ENCODE peak calls at places on chromosomes 4 and X, in six cellular contexts. T, G, V, Z, B and D are unnamed samples.

GRCh38 chr4:83128235-83128929 is 13.9 kb upstream of the PLAC8 start:
- DNase-seq in T (no peak), G (no peak), V (no peak), Z (peak; percentile 42), B (peak; percentile 90), D (no peak)

GRCh38 chr4:93416337-93417102 is 412.0 kb upstream of the ATOH1 start:
- DNase-seq in T (no peak), G (peak; percentile 7), V (no peak), Z (no peak), B (peak; percentile 49), D (no peak)

GRCh38 chr4:133355636-133356035 is 206.5 kb downstream of the PCDH10 start:
- DNase-seq in T (no peak), G (no peak), V (no peak), Z (no peak), B (no peak), D (no peak)

GRCh38 chr4:31051565-31051964 is 331.4 kb downstream of the PCDH7 start:
- DNase-seq in T (no peak), G (no peak), V (no peak), Z (no peak), B (peak; percentile 18), D (no peak)

GRCh38 chr4:6160536-6160935 is 39.8 kb downstream of the JAKMIP1 start:
- DNase-seq in T (no peak), G (no peak), V (no peak), Z (no peak), B (no peak), D (no peak)

GRCh38 chr4:76256968-76257367 is 5.4 kb downstream of the FAM47E start:
- DNase-seq in T (no peak), G (no peak), V (no peak), Z (no peak), B (no peak), D (no peak)

GRCh38 chr4:3343358-3343757 is 50.5 kb downstream of the RGS12 start:
- DNase-seq in T (no peak), G (no peak), V (no peak), Z (no peak), B (no peak), D (no peak)

GRCh38 chrX:25442501-25442900 is 426.7 kb upstream of the ARX start:
- DNase-seq in T (no peak), G (no peak), V (no peak), Z (no peak), B (no peak), D (no peak)

GRCh38 chrX:39984191-39984956 is 113.4 kb downstream of the BCOR start:
- DNase-seq in T (no peak), G (no peak), V (no peak), Z (peak; percentile 15), B (peak; percentile 48), D (no peak)

GRCh38 chrX:38500886-38501285 is 60.5 kb upstream of the TSPAN7 start:
- DNase-seq in T (no peak), G (no peak), V (no peak), Z (no peak), B (no peak), D (no peak)

GRCh38 chr4:151315212-151315886 is 10.1 kb downstream of the SH3D19 start:
- DNase-seq in T (no peak), G (no peak), V (no peak), Z (no peak), B (no peak), D (no peak)

GRCh38 chr4:108881190-108881589 is 118.3 kb upstream of the ETNPPL start:
- DNase-seq in T (no peak), G (no peak), V (no peak), Z (peak; percentile 59), B (peak; percentile 96), D (no peak)

GRCh38 chrX:790780-791360 is 160.3 kb downstream of the SHOX start:
- DNase-seq in T (no peak), G (no peak), V (no peak), Z (no peak), B (no peak), D (no peak)

GRCh38 chrX:38514014-38514854 is 47.1 kb upstream of the TSPAN7 start:
- DNase-seq in T (no peak), G (no peak), V (peak; percentile 48), Z (no peak), B (no peak), D (peak; percentile 76)

GRCh38 chrX:154046262-154046771 is 26.6 kb upstream of the IRAK1 start:
- DNase-seq in T (no peak), G (no peak), V (no peak), Z (peak; percentile 48), B (peak; percentile 86), D (no peak)

GRCh38 chrX:154695913-154696312 is 42.5 kb upstream of the CTAG2 start:
- DNase-seq in T (no peak), G (no peak), V (no peak), Z (no peak), B (peak; percentile 31), D (no peak)

GRCh38 chrX:148310402-148311200 is 189.8 kb upstream of the AFF2 start:
- DNase-seq in T (peak; percentile 55), G (no peak), V (no peak), Z (no peak), B (no peak), D (no peak)

GRCh38 chr4:139767168-139767567 is 101.5 kb downstream of the MGST2 start:
- DNase-seq in T (no peak), G (no peak), V (no peak), Z (no peak), B (no peak), D (no peak)

GRCh38 chrX:119015407-119016242 is 41.2 kb downstream of the LONRF3 start:
- DNase-seq in T (no peak), G (no peak), V (no peak), Z (peak; percentile 41), B (peak; percentile 80), D (no peak)

GRCh38 chr4:39823193-39823592 is 125.3 kb downstream of the UBE2K start:
- DNase-seq in T (no peak), G (no peak), V (no peak), Z (peak; percentile 43), B (peak; percentile 74), D (no peak)

GRCh38 chrX:130826249-130826648 is 76.8 kb downstream of the ENOX2 start:
- DNase-seq in T (no peak), G (no peak), V (no peak), Z (no peak), B (no peak), D (no peak)

GRCh38 chr4:12186526-12186925 is 757.8 kb upstream of the HS3ST1 start:
- DNase-seq in T (no peak), G (no peak), V (no peak), Z (no peak), B (no peak), D (no peak)

GRCh38 chrX:30822068-30822671 is 66.9 kb downstream of the TAB3 start:
- DNase-seq in T (no peak), G (no peak), V (no peak), Z (no peak), B (no peak), D (no peak)

GRCh38 chr4:4430492-4431195 is 43.7 kb downstream of the NSG1 start:
- DNase-seq in T (peak; percentile 18), G (no peak), V (peak; percentile 3), Z (peak; percentile 49), B (peak; percentile 92), D (no peak)

GRCh38 chr4:150237110-150237852 is 159.0 kb downstream of the DCLK2 start:
- DNase-seq in T (no peak), G (no peak), V (no peak), Z (peak; percentile 88), B (peak; percentile 98), D (no peak)

GRCh38 chr4:52670121-52670520 is 11.0 kb upstream of the USP46 start:
- DNase-seq in T (no peak), G (no peak), V (no peak), Z (no peak), B (no peak), D (no peak)

GRCh38 chr4:184014301-184014700 is 109.2 kb downstream of the STOX2 start:
- DNase-seq in T (no peak), G (no peak), V (no peak), Z (no peak), B (no peak), D (no peak)

GRCh38 chrX:2434270-2434669 is 66.5 kb downstream of the DHRSX start:
- DNase-seq in T (no peak), G (no peak), V (no peak), Z (no peak), B (no peak), D (no peak)